ENCODE peak calls at places on chromosomes 5 and 9, in ten cellular contexts. X is neural crest cell, A is breast epithelium, V is astrocyte of the spinal cord, H is WTC11, C is endothelial cell, Y is esophagus squamous epithelium, J is neural progenitor cell, Z is type B pancreatic cell, N is GM23338. W is an unnamed sample.

GRCh38 chr5:114101153-114101552 is 260.7 kb upstream of the KCNN2 start:
- DNase-seq in Z (no peak), C (peak), V (peak), A (no peak), H (no peak), X (no peak), J (peak), N (peak), Y (no peak), W (no peak)

GRCh38 chr9:127812009-127812408 is 9.3 kb downstream of the FPGS start:
- DNase-seq in A (no peak), C (no peak), H (no peak), N (no peak), V (no peak), J (no peak), X (no peak), Y (no peak), Z (no peak), W (no peak)

GRCh38 chr5:58259685-58260152 is 200.2 kb downstream of the PLK2 start:
- DNase-seq in C (no peak), J (no peak), V (peak), H (no peak), A (no peak), Z (no peak), X (no peak), N (peak), Y (no peak), W (no peak)

GRCh38 chr5:32840606-32841005 is 129.5 kb downstream of the NPR3 start:
- DNase-seq in X (no peak), Y (no peak), C (no peak), V (no peak), A (no peak), Z (no peak), J (no peak), N (no peak), H (no peak), W (no peak)

GRCh38 chr5:77957516-77957915 is 181.4 kb upstream of the TBCA start:
- DNase-seq in V (no peak), H (peak), J (peak), A (no peak), Z (no peak), Y (no peak), C (no peak), X (peak), N (peak), W (no peak)

GRCh38 chr5:128174951-128175350 is 91.4 kb downstream of the SLC12A2 start:
- DNase-seq in N (no peak), A (no peak), H (no peak), V (peak), X (no peak), J (no peak), Z (no peak), Y (no peak), C (no peak), W (no peak)

GRCh38 chr5:160470437-160471341 is 49.0 kb downstream of the PTTG1 start:
- DNase-seq in C (no peak), V (peak), X (no peak), N (no peak), Y (no peak), J (no peak), A (no peak), Z (no peak), H (no peak), W (no peak)

GRCh38 chr5:13632676-13633075 is 311.8 kb downstream of the DNAH5 start:
- DNase-seq in C (no peak), X (no peak), H (no peak), J (no peak), A (no peak), Y (no peak), N (no peak), Z (no peak), V (no peak), W (no peak)

GRCh38 chr9:116491219-116491618 is 195.9 kb upstream of the TRIM32 start:
- DNase-seq in Z (no peak), J (no peak), X (no peak), N (peak), A (no peak), C (no peak), V (no peak), H (no peak), Y (no peak), W (no peak)

GRCh38 chr9:94847486-94847885 is 121.0 kb downstream of the AOPEP start:
- DNase-seq in H (no peak), N (no peak), C (no peak), V (peak), Z (no peak), J (no peak), A (no peak), X (no peak), Y (no peak), W (no peak)

GRCh38 chr5:56595561-56595960 is 219.8 kb upstream of the MAP3K1 start:
- DNase-seq in V (peak), J (no peak), C (no peak), Y (no peak), H (no peak), Z (no peak), N (no peak), A (no peak), X (no peak), W (no peak)
- TF ChIP-seq CTCF in V (no peak), J (no peak), C (no peak), Y (no peak), H (no peak), Z (no peak), N (no peak), A (no peak), X (no peak), W (no peak)

GRCh38 chr5:97726106-97726505 is 543.1 kb upstream of the RIOK2 start:
- DNase-seq in X (no peak), N (peak), Y (no peak), Z (no peak), A (no peak), H (no peak), C (no peak), J (no peak), V (no peak), W (no peak)
- TF ChIP-seq CTCF in X (peak), N (peak), Y (no peak), Z (peak), A (no peak), H (no peak), C (no peak), J (peak), V (no peak), W (no peak)

GRCh38 chr5:139684881-139685749 is 37.0 kb downstream of the CXXC5 start:
- DNase-seq in N (peak), C (no peak), H (no peak), X (no peak), A (no peak), Z (no peak), Y (no peak), V (no peak), J (peak), W (no peak)
- TF ChIP-seq CTCF in N (peak), C (peak), H (no peak), X (no peak), A (peak), Z (peak), Y (no peak), V (peak), J (peak), W (peak)

GRCh38 chr5:6201626-6202025 is 176.7 kb downstream of the MED10 start:
- DNase-seq in X (no peak), Z (no peak), H (no peak), A (no peak), Y (no peak), J (no peak), C (no peak), N (no peak), V (peak), W (no peak)

GRCh38 chr5:6197427-6197826 is 180.9 kb downstream of the MED10 start:
- DNase-seq in Y (no peak), Z (no peak), C (no peak), N (no peak), H (no peak), X (no peak), A (no peak), J (no peak), V (no peak), W (no peak)

GRCh38 chr5:6202113-6202512 is 176.2 kb downstream of the MED10 start:
- DNase-seq in C (no peak), H (no peak), A (no peak), J (no peak), X (no peak), N (no peak), Y (no peak), V (no peak), Z (no peak), W (no peak)

DNA sequence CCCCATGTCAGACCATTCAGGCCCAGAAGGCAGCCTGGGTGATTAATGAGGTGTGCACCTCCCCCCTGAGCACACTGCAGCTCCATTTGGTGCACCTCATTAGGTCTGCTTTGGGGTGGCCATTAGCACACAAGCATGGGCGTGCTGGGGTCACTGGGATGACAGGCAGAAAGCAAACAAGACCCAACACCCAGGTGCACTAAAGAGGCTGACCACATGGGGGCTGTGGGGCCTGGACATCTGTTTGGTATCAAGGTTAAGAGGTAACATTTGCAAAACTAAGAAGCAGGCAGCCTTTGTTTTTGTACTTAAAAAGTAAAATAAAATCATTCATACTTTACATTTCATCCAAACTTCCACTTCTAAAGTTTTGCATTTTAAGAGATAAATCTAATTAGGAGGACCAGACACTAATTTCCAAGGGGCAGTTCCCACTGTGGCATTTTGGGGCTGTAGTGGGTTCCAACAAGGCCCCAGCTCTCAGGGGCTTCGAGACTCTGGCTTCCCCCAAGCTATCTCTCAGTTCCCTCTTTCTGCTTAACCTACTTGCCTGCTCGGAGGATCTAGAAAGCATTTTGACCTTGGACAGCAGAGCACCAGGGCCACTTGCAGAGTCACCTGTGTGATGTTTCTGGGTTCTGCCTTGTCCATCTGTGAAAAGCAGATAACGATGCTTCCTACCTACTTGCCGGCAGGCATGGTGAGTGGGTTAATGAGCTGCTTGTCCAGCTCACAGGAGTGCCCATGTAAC is 175.6 kb downstream of the MED10 start:
- DNase-seq in X (peak), A (no peak), H (peak), Z (no peak), V (no peak), Y (no peak), N (peak), J (peak), C (peak), W (no peak)
- TF ChIP-seq CTCF in X (peak), A (no peak), H (no peak), Z (peak), V (no peak), Y (peak), N (peak), J (peak), C (peak), W (no peak)

GRCh38 chr9:31799953-31800609 is 584.4 kb upstream of the ACO1 start:
- DNase-seq in V (peak), Y (no peak), A (no peak), H (no peak), X (no peak), J (peak), N (peak), Z (no peak), C (peak), W (no peak)
- TF ChIP-seq CTCF in V (peak), Y (peak), A (peak), H (peak), X (peak), J (peak), N (peak), Z (peak), C (peak), W (peak)

DNA sequence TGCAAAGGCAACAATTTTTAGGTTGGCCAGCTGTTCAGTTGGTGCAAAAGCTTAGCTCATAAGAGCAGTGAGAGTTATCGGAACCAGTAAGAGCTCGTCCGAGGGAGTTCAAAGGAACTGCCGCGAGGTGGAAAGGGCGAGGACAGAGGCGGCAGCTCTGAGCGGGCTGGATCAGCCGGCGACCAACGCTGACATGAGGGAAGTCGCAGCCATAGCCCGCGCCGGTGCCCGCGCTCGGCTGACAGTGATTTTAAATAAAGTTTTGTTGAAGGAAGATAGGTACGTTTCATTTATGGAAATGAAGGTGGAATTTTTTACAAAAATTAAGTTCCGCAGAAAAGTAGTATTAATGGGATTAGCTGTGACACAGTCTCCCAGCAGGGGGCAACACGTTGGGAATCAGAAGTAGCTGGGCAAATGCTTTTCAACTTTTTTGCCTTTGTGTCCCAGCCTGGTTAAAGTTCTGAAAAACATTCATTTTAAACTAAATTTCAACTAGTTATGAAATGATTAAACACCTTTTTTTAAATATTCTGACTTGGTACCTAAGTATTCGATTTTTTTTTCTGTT is 43.2 kb downstream of the FBXO4 start:
- DNase-seq in H (no peak), V (no peak), Z (no peak), C (no peak), J (no peak), N (peak), A (no peak), Y (no peak), X (no peak), W (no peak)
- TF ChIP-seq CTCF in H (no peak), V (no peak), Z (peak), C (peak), J (peak), N (peak), A (no peak), Y (no peak), X (peak), W (no peak)

DNA sequence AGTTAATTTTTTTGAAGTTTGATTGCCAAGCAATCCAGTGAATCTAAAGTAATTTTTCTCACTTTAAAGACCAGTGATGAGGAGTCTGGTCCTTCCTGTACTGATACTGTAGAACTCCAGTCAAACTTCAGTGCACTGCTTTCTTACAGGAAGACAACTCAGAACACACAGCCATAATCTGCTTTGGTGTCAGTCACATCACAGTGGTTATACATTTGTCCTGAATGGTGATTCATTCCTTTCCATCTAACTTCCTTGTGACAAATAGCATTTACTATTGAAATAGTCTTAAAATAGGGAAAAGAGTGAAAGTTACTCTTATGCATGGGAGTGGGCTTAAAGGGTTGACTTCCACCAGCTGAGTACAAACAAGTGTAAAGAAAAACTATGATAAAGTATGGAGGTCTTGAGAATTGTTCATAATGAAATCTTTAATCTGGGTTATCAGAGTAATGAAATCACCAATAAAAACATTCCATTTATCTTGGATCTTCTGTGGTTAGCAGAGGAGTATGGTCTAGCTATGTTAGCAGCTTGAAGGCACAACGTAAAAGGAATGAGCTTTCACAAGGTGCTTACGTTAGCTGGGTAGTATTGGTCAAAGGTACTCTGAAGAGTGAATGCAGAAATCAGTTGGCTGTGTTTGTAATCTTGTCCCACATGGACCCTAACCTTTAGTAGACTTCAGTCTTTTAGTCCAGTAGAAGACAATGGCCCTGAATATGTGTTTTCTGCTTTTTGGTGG is 41.5 kb downstream of the DCP2 start:
- DNase-seq in A (no peak), V (peak), C (no peak), X (no peak), N (no peak), H (no peak), J (no peak), Z (no peak), Y (no peak), W (no peak)
- TF ChIP-seq CTCF in A (no peak), V (no peak), C (no peak), X (no peak), N (no peak), H (no peak), J (no peak), Z (no peak), Y (no peak), W (no peak)

GRCh38 chr5:162096448-162096847 is 28.9 kb downstream of the GABRG2 start:
- DNase-seq in C (no peak), J (peak), H (no peak), V (no peak), Y (no peak), X (no peak), A (no peak), N (peak), Z (no peak), W (no peak)
- TF ChIP-seq CTCF in C (no peak), J (peak), H (no peak), V (no peak), Y (no peak), X (no peak), A (no peak), N (peak), Z (no peak), W (peak)